ENCODE peak calls at places on chromosomes 1 and 21, in seven cellular contexts. H is lower lobe of right lung, P is body of pancreas, M is tibial nerve, D is adrenal gland, E is mesenchymal stem cell, Q is A549. Y is an unnamed sample.

GRCh38 chr1:95578462-95578861 is 344.5 kb downstream of the RWDD3 start:
- DNase-seq in H (no peak), P (no peak), M (no peak), D (no peak), E (no peak), Q (no peak), Y (no peak)

GRCh38 chr1:48936436-48936835 is 159.7 kb upstream of the BEND5 start:
- DNase-seq in H (no peak), P (no peak), M (no peak), D (no peak), E (no peak), Q (peak; percentile 36), Y (no peak)

GRCh38 chr1:192826791-192827477 is 18.1 kb downstream of the RGS2 start:
- DNase-seq in H (no peak), P (no peak), M (no peak), D (no peak), E (peak; percentile 27), Q (peak; percentile 60), Y (no peak)

GRCh38 chr1:10975567-10976326 is 36.7 kb upstream of the TARDBP start:
- DNase-seq in H (no peak), P (peak; percentile 60), M (peak; percentile 38), D (no peak), E (peak; percentile 72), Q (peak; percentile 23), Y (no peak)

GRCh38 chr1:193104496-193104905 is 713 bp downstream of the GLRX2 start:
- DNase-seq in H (peak; percentile 75), P (peak; percentile 20), M (peak; percentile 24), D (peak; percentile 44), E (no peak), Q (peak; percentile 55), Y (peak; percentile 29)

GRCh38 chr1:4675454-4676186 is 21.2 kb downstream of the AJAP1 start:
- DNase-seq in H (no peak), P (no peak), M (no peak), D (no peak), E (no peak), Q (no peak), Y (no peak)

GRCh38 chr1:51936531-51936930 is 54.0 kb downstream of the RAB3B start:
- DNase-seq in H (no peak), P (no peak), M (no peak), D (no peak), E (no peak), Q (no peak), Y (no peak)

GRCh38 chr1:206770531-206771352 is at the start of gene IL19:
- DNase-seq in H (no peak), P (no peak), M (peak; percentile 17), D (no peak), E (peak; percentile 57), Q (no peak), Y (no peak)

GRCh38 chr1:171645553-171646336 is 6.7 kb downstream of the MYOC start:
- DNase-seq in H (no peak), P (peak; percentile 30), M (peak; percentile 55), D (peak; percentile 41), E (peak; percentile 5), Q (no peak), Y (peak; percentile 69)

GRCh38 chr1:119974013-119974412 is 77.7 kb upstream of the ADAM30 start:
- DNase-seq in H (no peak), P (no peak), M (no peak), D (no peak), E (no peak), Q (no peak), Y (no peak)

GRCh38 chr1:224503161-224504118 is 68.8 kb upstream of the WDR26 start:
- DNase-seq in H (peak; percentile 92), P (peak; percentile 97), M (peak; percentile 66), D (peak; percentile 60), E (peak; percentile 90), Q (peak; percentile 31), Y (peak; percentile 93)

GRCh38 chr1:9657521-9658032 is 6.0 kb downstream of the PIK3CD start:
- DNase-seq in H (no peak), P (no peak), M (no peak), D (no peak), E (no peak), Q (no peak), Y (no peak)

GRCh38 chr1:193060938-193061337 is 1.5 kb downstream of the RO60 start:
- DNase-seq in H (no peak), P (no peak), M (no peak), D (no peak), E (peak; percentile 14), Q (no peak), Y (no peak)

GRCh38 chr1:106063510-106063909 is 993.0 kb upstream of the PRMT6 start:
- DNase-seq in H (no peak), P (no peak), M (no peak), D (no peak), E (no peak), Q (no peak), Y (no peak)

GRCh38 chr1:34668063-34668462 is 86.8 kb upstream of the GJB5 start:
- DNase-seq in H (no peak), P (no peak), M (no peak), D (no peak), E (no peak), Q (no peak), Y (no peak)

GRCh38 chr1:167081594-167081993 is 8.6 kb downstream of the GPA33 start:
- DNase-seq in H (no peak), P (no peak), M (no peak), D (no peak), E (no peak), Q (no peak), Y (no peak)

GRCh38 chr1:6295910-6296309 is 35.0 kb upstream of the GPR153 start:
- DNase-seq in H (no peak), P (no peak), M (no peak), D (no peak), E (no peak), Q (no peak), Y (no peak)

GRCh38 chr1:233328661-233329498 is 1.4 kb downstream of the MAP3K21 start:
- DNase-seq in H (no peak), P (peak; percentile 51), M (no peak), D (peak; percentile 34), E (no peak), Q (peak; percentile 36), Y (no peak)

GRCh38 chr1:27941671-27942540 is 7.1 kb downstream of the SMPDL3B start:
- DNase-seq in H (no peak), P (no peak), M (no peak), D (no peak), E (no peak), Q (no peak), Y (no peak)

GRCh38 chr1:13764933-13765332 is 64.9 kb downstream of the PRDM2 start:
- DNase-seq in H (no peak), P (no peak), M (no peak), D (no peak), E (peak; percentile 34), Q (no peak), Y (no peak)

GRCh38 chr1:13764533-13764932 is 64.5 kb downstream of the PRDM2 start:
- DNase-seq in H (no peak), P (no peak), M (no peak), D (no peak), E (peak; percentile 22), Q (no peak), Y (no peak)

GRCh38 chr1:13763264-13763663 is 63.3 kb downstream of the PRDM2 start:
- DNase-seq in H (no peak), P (no peak), M (no peak), D (no peak), E (no peak), Q (no peak), Y (no peak)

GRCh38 chr1:13762642-13763041 is 62.7 kb downstream of the PRDM2 start:
- DNase-seq in H (no peak), P (no peak), M (no peak), D (no peak), E (no peak), Q (no peak), Y (no peak)

DNA sequence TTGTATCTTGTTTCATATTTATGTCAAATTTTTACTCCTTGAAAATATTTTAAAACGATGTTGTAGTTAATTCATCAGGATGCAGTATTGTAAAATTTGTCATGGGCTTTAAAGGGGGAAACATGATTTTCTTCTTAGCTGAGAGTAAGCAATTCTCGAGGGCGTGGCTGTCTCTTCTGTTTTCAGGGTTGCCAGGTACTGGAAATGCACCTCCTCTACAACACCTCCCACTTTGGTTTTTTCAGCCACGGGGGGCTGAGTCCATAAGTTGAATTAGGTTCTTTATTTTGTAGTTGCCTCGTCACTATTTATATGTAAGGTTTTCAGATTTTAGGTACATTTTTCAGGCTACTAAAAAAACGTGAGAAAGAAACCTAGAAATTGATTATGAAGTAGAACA is 64.0 kb downstream of the PRDM2 start:
- DNase-seq in H (no peak), P (no peak), M (no peak), D (no peak), E (no peak), Q (no peak), Y (no peak)
- H3K4me1 ChIP-seq in H (peaks cover 67% of the 10 kb centered on the region), P (peaks cover 46% of the 10 kb centered on the region), M (peaks cover 29% of the 10 kb centered on the region), D (peaks cover 26% of the 10 kb centered on the region), E (peaks cover 19% of the 10 kb centered on the region), Q (peaks cover 25% of the 10 kb centered on the region), Y (peaks cover 44% of the 10 kb centered on the region)

GRCh38 chr21:42466700-42467612 is 29.1 kb downstream of the RSPH1 start:
- DNase-seq in H (no peak), P (no peak), M (no peak), D (no peak), E (peak; percentile 34), Q (peak; percentile 19), Y (no peak)
- H3K4me1 ChIP-seq in H (peaks cover 27% of the 10 kb centered on the region), P (peaks cover 53% of the 10 kb centered on the region), M (no peaks in the 10 kb centered on the region), D (no peaks in the 10 kb centered on the region), E (peaks cover 22% of the 10 kb centered on the region), Q (no peaks in the 10 kb centered on the region), Y (no peaks in the 10 kb centered on the region)

GRCh38 chr1:112395832-112396667 is at the start of gene CTTNBP2NL:
- DNase-seq in H (peak; percentile 96), P (peak; percentile 96), M (peak; percentile 94), D (peak; percentile 97), E (peak; percentile 97), Q (peak; percentile 92), Y (peak; percentile 98)

GRCh38 chr1:112394743-112395062 is 1.3 kb upstream of the CTTNBP2NL start:
- DNase-seq in H (no peak), P (no peak), M (no peak), D (no peak), E (no peak), Q (no peak), Y (no peak)

GRCh38 chr1:112397051-112397471 is 1.0 kb downstream of the CTTNBP2NL start:
- DNase-seq in H (no peak), P (no peak), M (no peak), D (no peak), E (no peak), Q (no peak), Y (no peak)

GRCh38 chr1:112395261-112395831 is 668 bp upstream of the CTTNBP2NL start:
- DNase-seq in H (no peak), P (no peak), M (no peak), D (no peak), E (no peak), Q (no peak), Y (no peak)

GRCh38 chr1:112396668-112397025 is 633 bp downstream of the CTTNBP2NL start:
- DNase-seq in H (no peak), P (no peak), M (no peak), D (no peak), E (peak; percentile 38), Q (no peak), Y (no peak)
- H3K4me1 ChIP-seq in H (peaks cover 68% of the 10 kb centered on the region), P (peaks cover 59% of the 10 kb centered on the region), M (peaks cover 21% of the 10 kb centered on the region), D (peaks cover 15% of the 10 kb centered on the region), E (peaks cover 10% of the 10 kb centered on the region), Q (peaks cover 38% of the 10 kb centered on the region), Y (peaks cover 39% of the 10 kb centered on the region)

GRCh38 chr1:153534933-153535663 is 693 bp downstream of the S100A6 start:
- DNase-seq in H (peak; percentile 85), P (peak; percentile 42), M (peak; percentile 80), D (no peak), E (peak; percentile 34), Q (peak; percentile 74), Y (peak; percentile 71)
- H3K4me1 ChIP-seq in H (peaks cover 47% of the 10 kb centered on the region), P (peaks cover 45% of the 10 kb centered on the region), M (peaks cover 25% of the 10 kb centered on the region), D (peaks cover 22% of the 10 kb centered on the region), E (peaks cover 44% of the 10 kb centered on the region), Q (peaks cover 38% of the 10 kb centered on the region), Y (peaks cover 21% of the 10 kb centered on the region)